ENCODE peak calls at places on chromosomes 11 and 22, in nine cellular contexts. A, J, P, V, L, K, Q, G and F are unnamed samples.
A peak's percentile ranks its signal among the peaks of the same experiment; 100 is the strongest.

GRCh38 chr11:66126064-66126463 is 56.0 kb downstream of the PACS1 start:
- DNase-seq in Q (no peak), K (no peak), J (peak; percentile 16), G (no peak), L (no peak), V (no peak), A (no peak), P (no peak), F (no peak)

GRCh38 chr11:9834281-9834680 is 170.4 kb downstream of the SWAP70 start:
- DNase-seq in P (no peak), A (no peak), K (no peak), L (no peak), G (no peak), V (no peak), J (no peak), Q (no peak), F (no peak)

GRCh38 chr22:23263651-23264555 is 83.6 kb downstream of the BCR start:
- DNase-seq in J (no peak), K (no peak), A (no peak), Q (no peak), V (no peak), P (no peak), L (no peak), G (peak; percentile 40), F (no peak)

GRCh38 chr22:36383110-36383581 is 4.6 kb downstream of the MYH9 start:
- DNase-seq in G (peak; percentile 46), V (no peak), L (peak; percentile 79), K (peak; percentile 22), P (no peak), Q (no peak), J (no peak), A (no peak), F (no peak)

GRCh38 chr11:60131943-60132342 is 43.5 kb downstream of the MS4A2 start:
- DNase-seq in V (no peak), J (no peak), Q (no peak), A (no peak), G (no peak), K (no peak), P (no peak), L (no peak), F (no peak)

GRCh38 chr11:65124480-65125196 is 2.5 kb downstream of the MRPL49 start:
- DNase-seq in A (no peak), K (no peak), L (no peak), G (no peak), Q (no peak), P (no peak), J (no peak), V (no peak), F (no peak)

GRCh38 chr11:114343020-114343419 is 46.8 kb downstream of the NNMT start:
- DNase-seq in P (no peak), G (no peak), A (no peak), J (no peak), V (no peak), Q (no peak), L (no peak), K (no peak), F (no peak)

GRCh38 chr11:44767421-44767820 is 40.7 kb downstream of the TSPAN18 start:
- DNase-seq in K (no peak), A (no peak), P (no peak), V (no peak), Q (no peak), L (no peak), J (no peak), G (no peak), F (no peak)

GRCh38 chr22:49203863-49204598 is 623.6 kb downstream of the BRD1 start:
- DNase-seq in L (no peak), V (no peak), G (no peak), A (peak; percentile 3), Q (no peak), K (no peak), J (no peak), P (no peak), F (peak; percentile 55)

GRCh38 chr22:37139762-37140161 is 10.0 kb downstream of the IL2RB start:
- DNase-seq in Q (no peak), V (no peak), J (no peak), P (no peak), G (no peak), L (no peak), A (peak; percentile 61), K (no peak), F (no peak)

GRCh38 chr11:102451041-102451692 is 1.4 kb downstream of the TMEM123 start:
- DNase-seq in V (no peak), Q (no peak), L (no peak), G (no peak), K (no peak), J (no peak), P (no peak), A (no peak), F (no peak)

GRCh38 chr11:94402355-94402754 is 1.1 kb upstream of the GPR83 start:
- DNase-seq in K (no peak), J (no peak), L (no peak), Q (peak; percentile 30), P (no peak), G (no peak), A (no peak), V (no peak), F (no peak)

GRCh38 chr11:3807856-3808845 is at the start of gene PGAP2:
- DNase-seq in A (peak; percentile 75), J (peak; percentile 66), V (peak; percentile 72), P (peak; percentile 77), G (peak; percentile 52), Q (peak; percentile 93), L (peak; percentile 61), K (peak; percentile 42), F (peak; percentile 97)

GRCh38 chr22:47337161-47337621 is 574.7 kb downstream of the TBC1D22A start:
- DNase-seq in Q (no peak), A (peak; percentile 86), P (peak; percentile 47), K (peak; percentile 57), L (peak; percentile 95), G (no peak), J (peak; percentile 59), V (no peak), F (no peak)

GRCh38 chr11:128688031-128688713 is 5.7 kb upstream of the FLI1 start:
- DNase-seq in G (no peak), J (no peak), Q (peak; percentile 43), P (no peak), V (no peak), K (no peak), A (no peak), L (no peak), F (peak; percentile 60)

GRCh38 chr11:66868726-66869291 is 11.9 kb downstream of the LRFN4 start:
- DNase-seq in L (peak; percentile 51), V (peak; percentile 88), K (no peak), A (peak; percentile 94), P (peak; percentile 39), G (peak; percentile 80), Q (peak; percentile 88), J (peak; percentile 73), F (peak; percentile 96)

GRCh38 chr11:74147199-74147929 is 23.4 kb downstream of the C2CD3 start:
- DNase-seq in P (no peak), G (no peak), L (peak; percentile 40), J (no peak), K (no peak), A (no peak), V (no peak), Q (no peak), F (no peak)

GRCh38 chr22:44667829-44668189 is 34.2 kb upstream of the PRR5 start:
- DNase-seq in A (no peak), P (no peak), L (no peak), J (no peak), V (no peak), Q (no peak), K (no peak), G (peak; percentile 55), F (peak; percentile 46)

GRCh38 chr22:37162221-37163095 is 12.7 kb upstream of the IL2RB start:
- DNase-seq in V (no peak), L (no peak), G (peak; percentile 58), K (no peak), P (no peak), A (no peak), Q (no peak), J (no peak), F (peak; percentile 54)

GRCh38 chr11:12802418-12803085 is 128.3 kb downstream of the TEAD1 start:
- DNase-seq in Q (peak; percentile 87), P (peak; percentile 92), J (peak; percentile 96), K (peak; percentile 98), V (no peak), L (peak; percentile 93), A (no peak), G (no peak), F (no peak)

GRCh38 chr22:38271927-38272372 is 860 bp downstream of the TMEM184B start:
- DNase-seq in G (no peak), V (no peak), L (no peak), Q (no peak), J (peak; percentile 19), P (no peak), A (no peak), K (peak; percentile 44), F (peak; percentile 79)

GRCh38 chr11:27204527-27204926 is 158.5 kb downstream of the CCDC34 start:
- DNase-seq in J (no peak), V (no peak), G (no peak), K (no peak), Q (no peak), L (peak; percentile 61), P (no peak), A (no peak), F (no peak)

GRCh38 chr11:2093575-2094353 is 45.4 kb downstream of the IGF2 start:
- DNase-seq in V (no peak), Q (no peak), P (no peak), K (peak; percentile 37), L (peak; percentile 35), G (no peak), A (no peak), J (peak; percentile 27), F (no peak)